ENCODE peak calls at places on chromosomes 3 and 15, in four cellular contexts. One of them, this sample, is unnamed.

GRCh38 chr15:70427531-70428120 is 329.9 kb upstream of the TLE3 start:
- DNase-seq in left cardiac atrium: no peak
- DNase-seq in lower lobe of right lung: no peak
- DNase-seq in EH: no peak
- DNase-seq in this sample: no peak

GRCh38 chr3:50714953-50715352 is 40.2 kb downstream of the DOCK3 start:
- DNase-seq in left cardiac atrium: no peak
- DNase-seq in lower lobe of right lung: no peak
- DNase-seq in EH: no peak
- DNase-seq in this sample: no peak

GRCh38 chr3:55406666-55407425 is 80.3 kb downstream of the WNT5A start:
- DNase-seq in EH: peak
- DNase-seq in lower lobe of right lung: no peak
- DNase-seq in left cardiac atrium: no peak
- DNase-seq in this sample: peak

GRCh38 chr3:134885877-134886621 is 91.0 kb downstream of the EPHB1 start:
- DNase-seq in EH: peak
- DNase-seq in lower lobe of right lung: no peak
- DNase-seq in left cardiac atrium: no peak
- DNase-seq in this sample: peak

GRCh38 chr3:149892371-149892770 is 78.3 kb downstream of the PFN2 start:
- DNase-seq in lower lobe of right lung: no peak
- DNase-seq in EH: no peak
- DNase-seq in left cardiac atrium: no peak
- DNase-seq in this sample: no peak

GRCh38 chr3:59101091-59101738 is 51.4 kb upstream of the CFAP20DC start:
- DNase-seq in lower lobe of right lung: no peak
- DNase-seq in left cardiac atrium: no peak
- DNase-seq in EH: peak
- DNase-seq in this sample: peak

GRCh38 chr3:123724306-123724705 is 139.5 kb upstream of the HACD2 start:
- DNase-seq in EH: peak
- DNase-seq in left cardiac atrium: no peak
- DNase-seq in lower lobe of right lung: no peak
- DNase-seq in this sample: no peak

GRCh38 chr3:52494446-52494845 is 692 bp upstream of the STAB1 start:
- DNase-seq in left cardiac atrium: no peak
- DNase-seq in lower lobe of right lung: no peak
- DNase-seq in EH: no peak
- DNase-seq in this sample: no peak

GRCh38 chr3:14866627-14867026 is 47.9 kb downstream of the FGD5 start:
- DNase-seq in lower lobe of right lung: no peak
- DNase-seq in EH: no peak
- DNase-seq in left cardiac atrium: no peak
- DNase-seq in this sample: no peak

GRCh38 chr15:56045068-56045748 is 51.8 kb upstream of the NEDD4 start:
- DNase-seq in EH: peak
- DNase-seq in left cardiac atrium: no peak
- DNase-seq in lower lobe of right lung: no peak
- DNase-seq in this sample: no peak

GRCh38 chr15:90201944-90202375 is 830 bp downstream of the SEMA4B start:
- DNase-seq in EH: peak
- DNase-seq in left cardiac atrium: no peak
- DNase-seq in lower lobe of right lung: no peak
- DNase-seq in this sample: no peak

GRCh38 chr3:70982700-70983140 is 600.8 kb downstream of the FOXP1 start:
- DNase-seq in lower lobe of right lung: no peak
- DNase-seq in left cardiac atrium: peak
- DNase-seq in EH: peak
- DNase-seq in this sample: peak

GRCh38 chr3:126557415-126557745 is 1.4 kb downstream of the C3orf22 start:
- DNase-seq in left cardiac atrium: no peak
- DNase-seq in EH: no peak
- DNase-seq in lower lobe of right lung: peak
- DNase-seq in this sample: no peak

GRCh38 chr15:76993114-76993715 is 1.7 kb upstream of the PSTPIP1 start:
- DNase-seq in left cardiac atrium: no peak
- DNase-seq in EH: no peak
- DNase-seq in lower lobe of right lung: no peak
- DNase-seq in this sample: no peak

GRCh38 chr3:114329823-114330222 is 36.0 kb downstream of the TIGIT start:
- DNase-seq in EH: no peak
- DNase-seq in lower lobe of right lung: no peak
- DNase-seq in left cardiac atrium: no peak
- DNase-seq in this sample: no peak

GRCh38 chr3:70933105-70933810 is 620.8 kb upstream of the MDFIC2 start:
- DNase-seq in lower lobe of right lung: no peak
- DNase-seq in EH: no peak
- DNase-seq in left cardiac atrium: no peak
- DNase-seq in this sample: no peak

GRCh38 chr3:58994746-58995330 is 55.0 kb downstream of the CFAP20DC start:
- DNase-seq in EH: peak
- DNase-seq in left cardiac atrium: no peak
- DNase-seq in lower lobe of right lung: no peak
- DNase-seq in this sample: peak

GRCh38 chr15:76196286-76196948 is 114.9 kb downstream of the ETFA start:
- DNase-seq in left cardiac atrium: peak
- DNase-seq in EH: peak
- DNase-seq in lower lobe of right lung: peak
- DNase-seq in this sample: peak

GRCh38 chr15:31062310-31062964 is 39.1 kb downstream of the TRPM1 start:
- DNase-seq in lower lobe of right lung: no peak
- DNase-seq in left cardiac atrium: no peak
- DNase-seq in EH: peak
- DNase-seq in this sample: no peak

GRCh38 chr3:52798978-52799476 is 4.4 kb downstream of the ITIH3 start:
- DNase-seq in lower lobe of right lung: no peak
- DNase-seq in left cardiac atrium: no peak
- DNase-seq in EH: peak
- DNase-seq in this sample: no peak

GRCh38 chr3:106457278-106458210 is 588.7 kb upstream of the CBLB start:
- DNase-seq in left cardiac atrium: peak
- DNase-seq in EH: peak
- DNase-seq in lower lobe of right lung: no peak
- DNase-seq in this sample: peak

GRCh38 chr15:38636597-38636996 is 72.0 kb upstream of the RASGRP1 start:
- DNase-seq in lower lobe of right lung: no peak
- DNase-seq in left cardiac atrium: peak
- DNase-seq in EH: no peak
- DNase-seq in this sample: no peak

GRCh38 chr15:55254916-55255679 is 34.5 kb downstream of the RAB27A start:
- DNase-seq in left cardiac atrium: no peak
- DNase-seq in lower lobe of right lung: no peak
- DNase-seq in EH: no peak
- DNase-seq in this sample: no peak

GRCh38 chr3:126671521-126671920 is 16.6 kb upstream of the TXNRD3 start:
- DNase-seq in EH: no peak
- DNase-seq in left cardiac atrium: no peak
- DNase-seq in lower lobe of right lung: no peak
- DNase-seq in this sample: no peak